ENCODE peak calls at places on chromosomes 11 and 22, in nine cellular contexts. M is GM23338, O is GM23248, B is hepatocyte, C is HCT116, N is MM.1S, V is PC-3, E is OCI-LY7, R is SK-N-SH. J is an unnamed sample.

GRCh38 chr11:118251858-118252652 is at the start of gene MPZL3:
- DNase-seq in B (peak), M (peak), E (peak), N (peak), R (peak), C (peak), V (peak), O (peak), J (peak)

GRCh38 chr11:25981998-25982397 is 349.9 kb upstream of the ANO3 start:
- DNase-seq in C (no peak), O (peak), E (peak), B (peak), R (peak), N (peak), V (peak), M (peak), J (peak)

GRCh38 chr22:17198188-17199130 is 20.8 kb downstream of the ADA2 start:
- DNase-seq in O (peak), B (peak), C (no peak), R (no peak), E (no peak), M (peak), N (no peak), V (no peak), J (peak)

GRCh38 chr22:35835267-35835997 is 117.8 kb downstream of the APOL5 start:
- DNase-seq in M (no peak), V (peak), C (peak), N (no peak), B (no peak), R (no peak), O (peak), E (no peak), J (no peak)

GRCh38 chr22:30212363-30212995 is 34.1 kb downstream of the LIF start:
- DNase-seq in M (no peak), B (peak), V (peak), N (no peak), O (peak), C (peak), R (peak), E (no peak), J (no peak)

GRCh38 chr11:129189646-129190045 is 2.5 kb downstream of the ARHGAP32 start:
- DNase-seq in M (no peak), N (no peak), B (no peak), O (no peak), C (no peak), E (no peak), R (no peak), V (no peak), J (no peak)

GRCh38 chr22:37502342-37503182 is 16.4 kb upstream of the MFNG start:
- DNase-seq in V (peak), R (no peak), B (peak), N (no peak), C (no peak), E (no peak), M (no peak), O (no peak), J (no peak)

GRCh38 chr11:118923721-118924587 is 1.8 kb downstream of the BCL9L start:
- DNase-seq in E (no peak), R (no peak), V (peak), O (peak), N (no peak), B (peak), M (no peak), C (no peak), J (no peak)

GRCh38 chr11:59151761-59152160 is 9.1 kb downstream of the FAM111A start:
- DNase-seq in O (no peak), C (no peak), N (peak), V (no peak), R (no peak), B (no peak), M (no peak), E (no peak), J (no peak)

GRCh38 chr11:23723861-23724260 is 773.0 kb upstream of the LUZP2 start:
- DNase-seq in N (peak), C (no peak), R (no peak), E (no peak), V (peak), O (peak), M (no peak), B (no peak), J (no peak)

GRCh38 chr11:69918938-69919650 is 99.9 kb upstream of the FGF3 start:
- DNase-seq in O (peak), M (peak), N (peak), B (peak), R (peak), E (peak), V (peak), C (peak), J (peak)
- H3K27ac ChIP-seq in O (no peak), M (no peak), N (no peak), B (no peak), R (no peak), E (no peak), V (no peak), C (no peak), J (no peak)

DNA sequence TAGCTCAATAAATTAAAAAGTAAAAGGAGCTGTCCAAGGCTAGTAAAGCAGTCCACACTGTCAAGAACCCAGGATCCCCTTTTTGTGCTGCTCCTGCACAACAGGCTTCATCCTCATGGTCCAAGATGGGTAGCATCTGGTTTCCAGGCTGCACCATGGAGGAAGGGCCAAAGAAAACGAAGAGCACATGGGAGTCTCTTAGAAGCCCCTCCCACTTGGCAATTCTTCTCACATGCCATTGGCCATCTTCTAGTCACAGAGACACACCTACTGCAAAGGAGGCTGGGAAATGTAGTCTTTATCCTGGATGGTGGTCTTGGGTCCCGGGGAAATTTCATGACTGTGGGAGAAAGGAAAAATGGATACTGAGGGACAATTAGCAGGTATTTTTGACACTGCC is 37.8 kb downstream of the PRR5L start:
- DNase-seq in V (peak), E (peak), B (no peak), C (peak), M (peak), R (peak), N (peak), O (peak), J (peak)
- TF ChIP-seq EZH2phosphoT487 in V (no peak), E (no peak), B (no peak), C (no peak), M (no peak), R (no peak), N (no peak), O (no peak), J (no peak)

DNA sequence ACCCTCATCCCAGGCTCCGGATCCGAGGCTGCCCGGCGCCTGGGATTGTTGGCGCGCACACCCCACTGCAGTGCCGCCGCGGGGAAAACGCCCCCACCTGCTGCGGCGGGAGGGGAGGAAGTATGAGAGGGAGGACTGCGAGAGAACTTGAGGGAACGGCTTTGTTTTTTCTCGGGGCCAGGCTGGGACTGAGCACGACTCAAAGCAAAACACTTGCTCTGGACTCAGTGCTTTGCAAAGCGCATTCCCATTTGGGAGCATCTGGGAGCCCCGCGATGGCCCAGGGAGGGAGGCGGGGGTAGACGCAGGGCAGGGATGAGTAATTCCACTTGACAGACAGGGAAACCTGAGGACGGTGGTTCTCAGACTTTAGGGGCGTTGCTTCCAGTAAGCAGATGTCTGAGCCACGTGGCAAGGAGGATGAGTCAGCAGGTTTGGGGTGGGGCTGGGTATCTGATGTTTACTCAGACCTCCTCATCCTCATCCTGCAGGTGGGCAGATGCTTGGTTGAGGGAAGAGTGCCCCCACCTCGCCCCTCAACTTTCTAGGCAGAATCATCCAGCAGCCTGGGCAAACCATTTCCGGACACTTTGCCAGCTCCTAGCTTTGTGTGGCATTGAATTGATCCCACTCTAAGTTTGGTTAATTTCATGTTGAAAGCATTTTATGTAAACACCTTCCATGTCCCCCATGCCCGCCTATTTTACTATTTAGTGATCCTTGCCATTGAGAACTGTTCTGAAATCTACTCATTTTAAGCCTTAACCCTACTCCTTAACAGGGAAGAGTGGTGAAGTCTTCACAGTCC is 1.5 kb downstream of the MIAT start:
- DNase-seq in E (peak), C (peak), O (peak), V (peak), M (peak), N (peak), R (peak), B (peak), J (peak)
- H3K27ac ChIP-seq in E (peak), C (peak), O (no peak), V (no peak), M (peak), N (peak), R (peak), B (no peak), J (peak)

GRCh38 chr22:46861468-46861867 is 99.0 kb downstream of the TBC1D22A start:
- DNase-seq in E (no peak), M (no peak), R (no peak), B (no peak), O (no peak), N (no peak), C (no peak), V (no peak), J (no peak)
- TF ChIP-seq EZH2phosphoT487 in E (no peak), M (no peak), R (no peak), B (no peak), O (no peak), N (no peak), C (no peak), V (no peak), J (no peak)

GRCh38 chr11:67311051-67311555 is 7.8 kb downstream of the SSH3 start:
- DNase-seq in E (no peak), B (no peak), R (no peak), V (no peak), N (no peak), C (no peak), O (no peak), M (no peak), J (no peak)
- H3K27ac ChIP-seq in E (no peak), B (no peak), R (no peak), V (peak), N (no peak), C (no peak), O (no peak), M (no peak), J (no peak)

GRCh38 chr11:85423794-85424193 is 203.3 kb downstream of the DLG2 start:
- DNase-seq in E (no peak), B (no peak), C (no peak), N (no peak), M (no peak), R (no peak), V (no peak), O (no peak), J (no peak)

DNA sequence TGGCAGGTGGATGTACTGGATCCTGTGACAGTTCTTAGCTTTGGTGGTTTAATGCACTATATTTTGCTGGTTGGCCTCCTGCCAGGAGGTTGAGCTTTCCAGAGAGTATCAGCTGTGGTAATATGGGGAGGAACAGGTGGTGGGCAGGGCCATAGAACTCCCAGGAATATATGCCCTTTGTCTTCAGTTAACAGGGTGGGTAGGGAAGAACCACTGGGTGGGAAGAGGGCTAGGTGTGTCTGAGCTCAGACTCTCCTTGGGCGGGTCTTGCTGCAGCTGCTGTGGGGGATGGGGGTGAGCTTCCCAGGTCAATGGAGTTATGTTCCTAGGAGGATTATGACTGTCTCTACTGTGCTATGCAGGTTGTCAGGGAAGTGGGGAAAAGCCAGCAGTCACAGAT is 203.8 kb downstream of the DLG2 start:
- DNase-seq in R (no peak), V (no peak), M (no peak), C (no peak), B (no peak), N (no peak), O (no peak), E (no peak), J (no peak)
- TF ChIP-seq EZH2phosphoT487 in R (no peak), V (no peak), M (no peak), C (no peak), B (no peak), N (no peak), O (no peak), E (no peak), J (no peak)

GRCh38 chr22:19434829-19435580 is 2.7 kb downstream of the MRPL40 start:
- DNase-seq in O (no peak), E (peak), V (no peak), R (no peak), M (no peak), B (no peak), C (no peak), N (no peak), J (no peak)
- H3K27ac ChIP-seq in O (no peak), E (peak), V (no peak), R (no peak), M (no peak), B (no peak), C (no peak), N (no peak), J (no peak)

GRCh38 chr11:80157447-80157846 is 716.6 kb upstream of the TENM4 start:
- DNase-seq in O (no peak), R (no peak), B (no peak), N (no peak), E (no peak), C (no peak), M (peak), V (no peak), J (no peak)

GRCh38 chr11:80156062-80156461 is 715.2 kb upstream of the TENM4 start:
- DNase-seq in R (no peak), B (no peak), C (no peak), N (no peak), M (no peak), O (no peak), E (no peak), V (no peak), J (no peak)

DNA sequence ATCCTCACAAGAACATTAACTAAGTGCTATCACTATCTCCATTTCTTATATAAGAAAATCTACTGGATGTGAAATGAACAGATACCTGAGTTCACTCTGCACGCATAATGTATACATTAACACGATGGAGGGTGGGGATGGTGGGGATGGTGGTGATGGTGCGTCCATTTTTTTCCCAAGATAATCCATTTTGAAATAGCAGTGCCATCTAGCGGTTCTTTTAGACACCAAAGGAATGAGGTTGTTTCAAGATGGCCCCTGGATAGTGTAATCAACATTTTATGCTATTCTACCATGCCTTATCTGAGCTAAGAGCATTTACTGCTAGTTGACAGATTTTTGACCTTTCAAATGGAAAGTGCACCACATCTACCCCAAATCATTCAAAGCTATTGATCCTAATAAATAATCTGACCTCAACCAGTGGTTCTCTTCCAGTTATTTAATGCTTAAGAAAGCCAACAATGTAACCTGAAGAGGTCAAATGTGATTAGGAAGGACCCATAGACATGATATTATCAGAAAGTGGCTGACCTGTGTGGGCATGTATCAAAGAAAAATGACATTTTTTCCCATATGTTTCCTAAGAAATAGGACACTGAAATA is 714.7 kb upstream of the TENM4 start:
- DNase-seq in N (peak), M (peak), O (peak), V (peak), B (peak), C (no peak), R (peak), E (peak), J (peak)
- TF ChIP-seq EZH2phosphoT487 in N (no peak), M (no peak), O (no peak), V (no peak), B (no peak), C (no peak), R (no peak), E (no peak), J (no peak)

GRCh38 chr11:8808226-8808585 is 102.8 kb upstream of the AKIP1 start:
- DNase-seq in M (no peak), V (no peak), B (no peak), C (no peak), R (no peak), E (no peak), N (no peak), O (no peak), J (no peak)
- H3K27ac ChIP-seq in M (no peak), V (no peak), B (peak), C (no peak), R (peak), E (no peak), N (no peak), O (peak), J (no peak)

J was measured in neural progenitor cell.